ENCODE peak calls at places on chromosomes 6 and 20, in four cellular contexts. P is AG04450, G is endothelial cell of umbilical vein, C is astrocyte of the cerebellum. U is an unnamed sample.

GRCh38 chr6:43698584-43699349 is 11.2 kb upstream of the MRPS18A start:
- DNase-seq in G (peak), P (no peak), C (no peak), U (no peak)

GRCh38 chr6:105259912-105260889 is 80.4 kb upstream of the POPDC3 start:
- DNase-seq in G (peak), C (no peak), P (no peak), U (no peak)

GRCh38 chr20:34965051-34965450 is 9.4 kb downstream of the MYH7B start:
- DNase-seq in G (no peak), P (no peak), C (no peak), U (no peak)

GRCh38 chr20:47681977-47682812 is 103.1 kb downstream of the SULF2 start:
- DNase-seq in G (peak), P (no peak), C (no peak), U (no peak)

GRCh38 chr20:63864978-63865640 is at the start of gene TPD52L2:
- DNase-seq in P (peak), C (peak), G (peak), U (peak)

GRCh38 chr6:16657768-16658167 is 103.5 kb downstream of the ATXN1 start:
- DNase-seq in P (no peak), C (no peak), G (no peak), U (no peak)

GRCh38 chr6:149210376-149210775 is 107.1 kb upstream of the TAB2 start:
- DNase-seq in G (no peak), C (no peak), P (no peak), U (no peak)

GRCh38 chr6:10418862-10419748 is 4.2 kb upstream of the TFAP2A start:
- DNase-seq in P (no peak), G (no peak), C (no peak), U (no peak)

GRCh38 chr6:455006-455585 is 63.5 kb downstream of the IRF4 start:
- DNase-seq in C (no peak), G (no peak), P (no peak), U (no peak)

GRCh38 chr6:37547564-37548061 is 47.9 kb upstream of the CCDC167 start:
- DNase-seq in C (peak), G (peak), P (no peak), U (no peak)

GRCh38 chr6:56458324-56458884 is 184.3 kb downstream of the DST start:
- DNase-seq in P (no peak), G (no peak), C (no peak), U (no peak)

GRCh38 chr6:49513153-49513989 is 13.6 kb downstream of the GLYATL3 start:
- DNase-seq in C (no peak), P (no peak), G (no peak), U (no peak)

GRCh38 chr6:11384531-11385309 is 152.3 kb upstream of the NEDD9 start:
- DNase-seq in G (no peak), C (peak), P (no peak), U (no peak)

GRCh38 chr20:6768228-6769185 is 1.0 kb downstream of the BMP2 start:
- DNase-seq in P (no peak), C (no peak), G (peak), U (no peak)

GRCh38 chr6:117956386-117956785 is 49.3 kb downstream of the SLC35F1 start:
- DNase-seq in P (no peak), C (no peak), G (no peak), U (no peak)

GRCh38 chr20:2840967-2841531 is 504 bp downstream of the VPS16 start:
- DNase-seq in G (peak), P (peak), C (no peak), U (no peak)

GRCh38 chr20:50668798-50669197 is 22.5 kb downstream of the RIPOR3 start:
- DNase-seq in P (no peak), C (no peak), G (no peak), U (no peak)
- TF ChIP-seq CTCF in P (no peak), C (no peak), G (no peak), U (no peak)

DNA sequence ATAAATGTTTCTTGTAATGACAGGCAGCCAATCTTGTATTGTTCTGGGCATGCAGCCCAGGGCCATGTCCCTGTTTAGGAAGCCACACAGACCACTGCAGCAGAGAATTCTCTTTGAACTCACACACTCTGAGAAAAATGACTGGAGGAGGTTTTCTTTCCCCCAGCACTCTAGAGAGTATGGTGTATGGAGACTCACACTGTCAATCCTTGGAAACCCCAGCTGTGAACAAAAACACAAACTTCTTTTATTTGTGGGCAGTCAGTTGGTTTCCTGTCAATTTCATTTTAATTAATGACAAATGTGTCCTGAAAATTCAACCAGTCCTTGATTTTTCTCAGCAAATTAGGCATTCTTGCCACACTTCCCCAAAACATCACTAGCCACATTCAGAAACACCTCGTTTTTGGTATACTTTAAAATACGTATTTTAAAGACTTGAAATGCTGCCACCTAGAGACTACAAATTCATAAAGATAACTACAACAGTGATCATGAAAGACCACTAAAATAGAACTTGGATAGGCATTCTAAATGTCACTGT is 52.9 kb upstream of the UFL1 start:
- DNase-seq in C (no peak), G (no peak), P (no peak), U (no peak)
- TF ChIP-seq CTCF in C (no peak), G (no peak), P (no peak), U (peak)

DNA sequence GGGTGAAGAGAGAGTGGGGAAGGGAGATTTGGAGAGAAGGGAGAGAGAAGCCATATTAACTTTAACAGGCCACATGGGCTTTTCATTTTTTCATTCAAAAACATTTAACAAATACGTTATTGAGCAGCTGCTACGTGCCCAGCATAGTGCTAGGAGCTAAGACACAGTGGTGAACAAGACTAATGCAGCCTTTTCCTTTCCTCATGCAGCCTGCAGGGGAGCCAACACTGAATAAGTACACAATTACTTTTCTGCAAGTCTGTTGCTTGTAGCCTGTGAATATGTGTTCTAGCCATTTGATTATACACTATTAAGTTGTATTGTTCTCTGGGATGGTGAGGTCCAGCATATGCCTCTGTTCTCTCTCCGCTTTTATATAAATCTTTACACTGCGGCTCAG is 1.9 kb upstream of the BLOC1S5 start:
- DNase-seq in G (no peak), P (no peak), C (no peak), U (no peak)
- TF ChIP-seq CTCF in G (no peak), P (no peak), C (no peak), U (peak)

GRCh38 chr20:33667245-33668086 is 723 bp downstream of the ACTL10 start:
- DNase-seq in C (peak), P (no peak), G (peak), U (peak)
- TF ChIP-seq CTCF in C (peak), P (no peak), G (peak), U (no peak)

DNA sequence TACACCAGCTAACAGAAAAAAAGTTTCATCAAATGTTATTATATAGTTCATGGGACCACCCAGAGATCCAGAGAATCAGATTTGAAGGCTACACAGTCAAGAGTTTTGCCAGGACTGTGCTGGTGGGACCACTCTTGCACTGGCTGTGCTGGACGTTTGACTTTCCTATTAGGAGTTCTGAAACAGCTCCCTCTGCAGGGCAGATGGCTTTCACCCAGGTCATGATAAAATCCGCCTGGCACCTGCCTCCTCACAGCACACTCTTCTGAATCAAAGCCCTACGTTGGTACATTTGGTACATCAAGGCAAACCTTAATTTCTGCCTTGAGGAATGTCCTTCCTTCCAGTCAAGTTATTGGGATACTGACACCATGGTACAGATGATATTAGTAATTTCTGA is 302.1 kb downstream of the ZNF217 start:
- DNase-seq in C (no peak), G (no peak), P (no peak), U (no peak)
- TF ChIP-seq CTCF in C (no peak), G (no peak), P (no peak), U (peak)

U was measured in type B pancreatic cell.